ENCODE peak calls at places on chromosomes 7 and 10, in ten cellular contexts. One of them, this sample, is unnamed. For H3K9me3, the result is how much of the 10 kb centered on the place peaks cover.

GRCh38 chr7:55063633-55064032 is 44.8 kb downstream of the EGFR start:
- DNase-seq in AG04450: no peak
- DNase-seq in right cardiac atrium: no peak
- DNase-seq in neuronal stem cell: no peak
- DNase-seq in stomach: no peak
- DNase-seq in IMR-90: peak
- DNase-seq in transverse colon: no peak
- DNase-seq in tibial artery: no peak
- DNase-seq in heart left ventricle: no peak
- DNase-seq in ovary: no peak
- DNase-seq in this sample: no peak

GRCh38 chr7:132490474-132490873 is 85.8 kb downstream of the PLXNA4 start:
- DNase-seq in AG04450: no peak
- DNase-seq in right cardiac atrium: no peak
- DNase-seq in neuronal stem cell: no peak
- DNase-seq in stomach: no peak
- DNase-seq in IMR-90: no peak
- DNase-seq in transverse colon: no peak
- DNase-seq in tibial artery: no peak
- DNase-seq in heart left ventricle: no peak
- DNase-seq in ovary: no peak
- DNase-seq in this sample: no peak

GRCh38 chr7:32518534-32519140 is 23.3 kb downstream of the AVL9 start:
- DNase-seq in AG04450: no peak
- DNase-seq in right cardiac atrium: no peak
- DNase-seq in neuronal stem cell: peak
- DNase-seq in stomach: no peak
- DNase-seq in IMR-90: peak
- DNase-seq in transverse colon: no peak
- DNase-seq in tibial artery: no peak
- DNase-seq in heart left ventricle: no peak
- DNase-seq in ovary: no peak
- DNase-seq in this sample: no peak

GRCh38 chr10:121823993-121824463 is 103.8 kb downstream of the ATE1 start:
- DNase-seq in AG04450: no peak
- DNase-seq in right cardiac atrium: no peak
- DNase-seq in neuronal stem cell: peak
- DNase-seq in stomach: no peak
- DNase-seq in IMR-90: peak
- DNase-seq in transverse colon: no peak
- DNase-seq in tibial artery: no peak
- DNase-seq in heart left ventricle: no peak
- DNase-seq in ovary: no peak
- DNase-seq in this sample: no peak

GRCh38 chr7:29878081-29878688 is 71.9 kb downstream of the WIPF3 start:
- DNase-seq in AG04450: peak
- DNase-seq in right cardiac atrium: no peak
- DNase-seq in neuronal stem cell: no peak
- DNase-seq in stomach: peak
- DNase-seq in IMR-90: peak
- DNase-seq in transverse colon: no peak
- DNase-seq in tibial artery: no peak
- DNase-seq in heart left ventricle: no peak
- DNase-seq in ovary: no peak
- DNase-seq in this sample: no peak

GRCh38 chr7:81367335-81367801 is 402.5 kb downstream of the HGF start:
- DNase-seq in AG04450: no peak
- DNase-seq in right cardiac atrium: peak
- DNase-seq in neuronal stem cell: no peak
- DNase-seq in stomach: no peak
- DNase-seq in IMR-90: peak
- DNase-seq in transverse colon: no peak
- DNase-seq in tibial artery: no peak
- DNase-seq in heart left ventricle: peak
- DNase-seq in ovary: no peak
- DNase-seq in this sample: peak

GRCh38 chr7:150939052-150939810 is 38.9 kb downstream of the KCNH2 start:
- DNase-seq in AG04450: no peak
- DNase-seq in right cardiac atrium: no peak
- DNase-seq in neuronal stem cell: no peak
- DNase-seq in stomach: no peak
- DNase-seq in IMR-90: no peak
- DNase-seq in transverse colon: no peak
- DNase-seq in tibial artery: no peak
- DNase-seq in heart left ventricle: no peak
- DNase-seq in ovary: no peak
- DNase-seq in this sample: no peak

GRCh38 chr7:130897515-130898419 is 163.8 kb upstream of the KLF14 start:
- DNase-seq in AG04450: no peak
- DNase-seq in right cardiac atrium: no peak
- DNase-seq in neuronal stem cell: no peak
- DNase-seq in stomach: no peak
- DNase-seq in IMR-90: no peak
- DNase-seq in transverse colon: no peak
- DNase-seq in tibial artery: no peak
- DNase-seq in heart left ventricle: no peak
- DNase-seq in ovary: no peak
- DNase-seq in this sample: no peak

GRCh38 chr7:87057210-87057609 is 2.2 kb downstream of the ELAPOR2 start:
- DNase-seq in AG04450: no peak
- DNase-seq in right cardiac atrium: no peak
- DNase-seq in neuronal stem cell: no peak
- DNase-seq in stomach: no peak
- DNase-seq in IMR-90: no peak
- DNase-seq in transverse colon: no peak
- DNase-seq in tibial artery: no peak
- DNase-seq in heart left ventricle: no peak
- DNase-seq in ovary: no peak
- DNase-seq in this sample: no peak

GRCh38 chr7:468681-469590 is 50.7 kb downstream of the PDGFA start:
- DNase-seq in AG04450: no peak
- DNase-seq in right cardiac atrium: peak
- DNase-seq in neuronal stem cell: no peak
- DNase-seq in stomach: peak
- DNase-seq in IMR-90: peak
- DNase-seq in transverse colon: no peak
- DNase-seq in tibial artery: peak
- DNase-seq in heart left ventricle: peak
- DNase-seq in ovary: no peak
- DNase-seq in this sample: no peak

GRCh38 chr7:74289660-74290589 is 718 bp downstream of the CLIP2 start:
- DNase-seq in AG04450: no peak
- DNase-seq in right cardiac atrium: peak
- DNase-seq in neuronal stem cell: no peak
- DNase-seq in stomach: peak
- DNase-seq in IMR-90: no peak
- DNase-seq in transverse colon: peak
- DNase-seq in tibial artery: peak
- DNase-seq in heart left ventricle: peak
- DNase-seq in ovary: peak
- DNase-seq in this sample: peak

GRCh38 chr10:30228638-30229037 is 120.4 kb downstream of the MTPAP start:
- DNase-seq in AG04450: no peak
- DNase-seq in right cardiac atrium: no peak
- DNase-seq in neuronal stem cell: no peak
- DNase-seq in stomach: no peak
- DNase-seq in IMR-90: no peak
- DNase-seq in transverse colon: no peak
- DNase-seq in tibial artery: peak
- DNase-seq in heart left ventricle: no peak
- DNase-seq in ovary: no peak
- DNase-seq in this sample: no peak

GRCh38 chr10:28147706-28148105 is 148.8 kb upstream of the ODAD2 start:
- DNase-seq in AG04450: no peak
- DNase-seq in right cardiac atrium: no peak
- DNase-seq in neuronal stem cell: no peak
- DNase-seq in stomach: no peak
- DNase-seq in IMR-90: no peak
- DNase-seq in transverse colon: no peak
- DNase-seq in tibial artery: no peak
- DNase-seq in heart left ventricle: no peak
- DNase-seq in ovary: no peak
- DNase-seq in this sample: no peak

GRCh38 chr10:132942101-132942739 is at the start of gene CFAP46:
- DNase-seq in AG04450: no peak
- DNase-seq in right cardiac atrium: peak
- DNase-seq in neuronal stem cell: peak
- DNase-seq in stomach: peak
- DNase-seq in IMR-90: peak
- DNase-seq in transverse colon: no peak
- DNase-seq in tibial artery: no peak
- DNase-seq in heart left ventricle: peak
- DNase-seq in ovary: peak
- DNase-seq in this sample: peak

GRCh38 chr10:28139138-28139537 is 140.3 kb upstream of the ODAD2 start:
- DNase-seq in AG04450: no peak
- DNase-seq in right cardiac atrium: no peak
- DNase-seq in neuronal stem cell: no peak
- DNase-seq in stomach: no peak
- DNase-seq in IMR-90: no peak
- DNase-seq in transverse colon: no peak
- DNase-seq in tibial artery: no peak
- DNase-seq in heart left ventricle: no peak
- DNase-seq in ovary: no peak
- DNase-seq in this sample: no peak

DNA sequence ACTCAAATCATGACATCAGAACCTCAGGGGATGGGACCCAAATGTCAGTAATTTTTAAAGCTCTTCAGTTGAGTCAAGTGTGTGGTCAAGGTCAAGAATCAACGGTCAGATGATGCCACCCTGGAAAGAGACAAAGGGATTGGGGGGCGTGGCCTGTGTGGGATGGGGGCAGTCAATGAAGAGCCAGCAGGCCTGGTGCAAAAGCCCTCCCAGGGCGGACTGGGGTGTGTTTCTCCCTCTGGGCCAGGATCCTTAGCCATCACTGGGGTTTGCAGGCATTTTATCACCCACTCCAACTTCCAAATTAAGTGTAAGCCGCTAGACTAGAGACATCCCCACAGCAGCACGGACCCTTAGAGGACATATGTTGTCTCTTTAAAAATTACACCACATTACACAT is 204.7 kb downstream of the USP6NL start:
- DNase-seq in AG04450: no peak
- DNase-seq in right cardiac atrium: no peak
- DNase-seq in neuronal stem cell: no peak
- DNase-seq in stomach: no peak
- DNase-seq in IMR-90: no peak
- DNase-seq in transverse colon: no peak
- DNase-seq in tibial artery: no peak
- DNase-seq in heart left ventricle: no peak
- DNase-seq in ovary: no peak
- DNase-seq in this sample: no peak
- H3K27ac ChIP-seq in AG04450: no peak
- H3K27ac ChIP-seq in right cardiac atrium: no peak
- H3K27ac ChIP-seq in neuronal stem cell: no peak
- H3K27ac ChIP-seq in stomach: no peak
- H3K27ac ChIP-seq in IMR-90: no peak
- H3K27ac ChIP-seq in transverse colon: no peak
- H3K27ac ChIP-seq in tibial artery: no peak
- H3K27ac ChIP-seq in heart left ventricle: no peak
- H3K27ac ChIP-seq in ovary: no peak
- H3K27ac ChIP-seq in this sample: no peak

DNA sequence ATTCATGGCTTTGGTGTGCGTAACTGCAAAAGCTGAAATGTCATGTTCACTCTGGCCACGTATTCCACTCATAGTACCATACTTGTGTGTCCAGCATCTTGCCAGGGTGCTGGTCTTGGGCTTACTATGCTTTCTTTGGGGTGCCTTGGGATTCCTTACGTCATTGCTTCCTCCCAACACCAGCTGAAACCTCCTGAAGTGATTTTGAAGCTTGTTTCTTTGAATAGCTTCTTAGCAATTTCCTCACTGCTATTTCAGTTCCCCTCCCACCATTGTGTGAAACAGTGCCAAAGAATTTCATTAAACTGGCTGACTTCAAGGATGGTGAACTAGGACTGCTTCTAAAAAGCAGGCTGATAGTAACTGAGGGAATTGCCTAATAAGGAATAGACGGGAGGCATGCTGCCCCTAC is 36.9 kb downstream of the ENTPD1 start:
- DNase-seq in AG04450: peak
- DNase-seq in right cardiac atrium: no peak
- DNase-seq in neuronal stem cell: no peak
- DNase-seq in stomach: no peak
- DNase-seq in IMR-90: peak
- DNase-seq in transverse colon: no peak
- DNase-seq in tibial artery: peak
- DNase-seq in heart left ventricle: no peak
- DNase-seq in ovary: no peak
- DNase-seq in this sample: no peak
- H3K4me3 ChIP-seq in AG04450: no peak
- H3K4me3 ChIP-seq in right cardiac atrium: no peak
- H3K4me3 ChIP-seq in neuronal stem cell: no peak
- H3K4me3 ChIP-seq in stomach: no peak
- H3K4me3 ChIP-seq in IMR-90: no peak
- H3K4me3 ChIP-seq in transverse colon: no peak
- H3K4me3 ChIP-seq in tibial artery: no peak
- H3K4me3 ChIP-seq in heart left ventricle: no peak
- H3K4me3 ChIP-seq in ovary: no peak
- H3K4me3 ChIP-seq in this sample: no peak

DNA sequence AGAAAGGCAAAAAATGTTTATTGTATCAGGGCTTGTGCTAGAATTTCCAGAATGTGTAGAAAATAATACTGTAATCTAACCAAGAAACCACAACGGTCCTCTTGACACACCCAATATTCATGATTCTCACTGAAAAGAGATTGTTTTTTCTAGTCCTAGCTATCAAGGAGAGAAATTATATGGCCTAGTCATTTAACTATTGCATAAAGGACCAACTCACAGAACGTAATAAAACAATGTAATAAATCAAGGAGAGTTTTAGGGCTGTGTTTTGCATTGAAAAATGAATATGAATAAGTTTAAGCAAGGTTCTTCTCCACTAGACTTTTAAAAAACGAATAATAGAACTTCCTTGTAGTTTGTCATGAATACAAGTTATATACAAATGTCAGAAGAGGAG is 80.1 kb upstream of the STEAP4 start:
- DNase-seq in AG04450: no peak
- DNase-seq in right cardiac atrium: no peak
- DNase-seq in neuronal stem cell: no peak
- DNase-seq in stomach: no peak
- DNase-seq in IMR-90: no peak
- DNase-seq in transverse colon: no peak
- DNase-seq in tibial artery: no peak
- DNase-seq in heart left ventricle: no peak
- DNase-seq in ovary: no peak
- DNase-seq in this sample: no peak
- H3K9me3 ChIP-seq in AG04450: under half
- H3K9me3 ChIP-seq in right cardiac atrium: under half
- H3K9me3 ChIP-seq in neuronal stem cell: under half
- H3K9me3 ChIP-seq in stomach: under half
- H3K9me3 ChIP-seq in IMR-90: under half
- H3K9me3 ChIP-seq in transverse colon: under half
- H3K9me3 ChIP-seq in tibial artery: under half
- H3K9me3 ChIP-seq in heart left ventricle: under half
- H3K9me3 ChIP-seq in ovary: under half
- H3K9me3 ChIP-seq in this sample: under half

DNA sequence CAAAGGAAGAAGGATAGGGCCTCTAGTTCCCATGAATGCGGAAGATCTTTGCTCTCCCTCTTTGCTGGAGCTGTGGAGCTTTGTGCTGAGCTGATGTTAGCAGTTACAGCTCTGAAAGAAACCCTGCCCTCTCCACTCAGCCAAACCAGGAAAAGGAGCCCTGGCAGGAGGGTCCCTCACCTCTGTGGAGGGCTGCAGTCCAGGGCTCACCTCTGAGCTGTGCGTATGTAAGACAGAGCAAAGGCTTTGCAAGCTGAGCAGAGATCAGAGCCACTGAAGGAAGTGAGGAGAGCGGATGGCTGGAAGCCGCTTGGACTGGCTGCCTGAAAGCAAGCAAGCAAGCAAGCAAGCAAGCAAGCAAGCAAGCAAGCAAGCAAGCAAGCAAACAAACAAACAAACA is 84.7 kb downstream of the RAMP3 start:
- DNase-seq in AG04450: no peak
- DNase-seq in right cardiac atrium: no peak
- DNase-seq in neuronal stem cell: no peak
- DNase-seq in stomach: no peak
- DNase-seq in IMR-90: no peak
- DNase-seq in transverse colon: no peak
- DNase-seq in tibial artery: no peak
- DNase-seq in heart left ventricle: no peak
- DNase-seq in ovary: no peak
- DNase-seq in this sample: no peak
- H3K27ac ChIP-seq in AG04450: no peak
- H3K27ac ChIP-seq in right cardiac atrium: peak
- H3K27ac ChIP-seq in neuronal stem cell: no peak
- H3K27ac ChIP-seq in stomach: no peak
- H3K27ac ChIP-seq in IMR-90: no peak
- H3K27ac ChIP-seq in transverse colon: no peak
- H3K27ac ChIP-seq in tibial artery: no peak
- H3K27ac ChIP-seq in heart left ventricle: peak
- H3K27ac ChIP-seq in ovary: no peak
- H3K27ac ChIP-seq in this sample: no peak